ENCODE peak calls at places on chromosome 3, in five cellular contexts. Y is cardiac septum, J is GM20000, L is neural crest cell, P is AG04450. E is an unnamed sample.

GRCh38 chr3:24123596-24123995 is 178.5 kb downstream of the NR1D2 start:
- DNase-seq in L (no peak), J (no peak), P (no peak), Y (no peak), E (no peak)

GRCh38 chr3:143526016-143526540 is 322.2 kb downstream of the SLC9A9 start:
- DNase-seq in L (no peak), J (no peak), P (no peak), Y (no peak), E (no peak)

GRCh38 chr3:122415104-122415744 is 638 bp downstream of the WDR5B start:
- DNase-seq in L (no peak), Y (no peak), P (no peak), J (peak), E (peak)

GRCh38 chr3:31041161-31041978 is 146.9 kb upstream of the GADL1 start:
- DNase-seq in P (peak), J (no peak), Y (no peak), L (no peak), E (no peak)

GRCh38 chr3:108127301-108127988 is 36.6 kb upstream of the CD47 start:
- DNase-seq in L (no peak), Y (no peak), J (peak), P (no peak), E (no peak)

GRCh38 chr3:195458188-195458800 is 15.5 kb upstream of the ACAP2 start:
- DNase-seq in P (no peak), J (peak), L (no peak), Y (no peak), E (no peak)

GRCh38 chr3:23750573-23751484 is 54.9 kb upstream of the UBE2E1 start:
- DNase-seq in L (no peak), Y (no peak), J (no peak), P (no peak), E (no peak)

GRCh38 chr3:58630081-58630709 is 36.4 kb downstream of the FAM3D start:
- DNase-seq in P (no peak), Y (peak), J (peak), L (peak), E (peak)

GRCh38 chr3:139173372-139174108 is 128.8 kb upstream of the PRR23C start:
- DNase-seq in J (no peak), Y (no peak), L (no peak), P (no peak), E (no peak)

GRCh38 chr3:58691997-58692396 is 25.4 kb upstream of the FAM3D start:
- DNase-seq in Y (no peak), L (peak), J (no peak), P (no peak), E (no peak)

E was measured in pancreas.